ENCODE peak calls at places on chromosomes 4 and X, in six cellular contexts. S, N, V, G, Y and D are unnamed samples.

GRCh38 chr4:140361099-140361498 is 12.3 kb upstream of the SCOC start:
- DNase-seq in N (no peak), S (no peak), V (no peak), G (no peak), Y (no peak), D (no peak)

GRCh38 chr4:7904942-7905341 is 34.7 kb downstream of the AFAP1 start:
- DNase-seq in V (no peak), N (no peak), Y (no peak), G (no peak), S (no peak), D (no peak)

GRCh38 chr4:124060261-124060918 is 652.1 kb downstream of the ANKRD50 start:
- DNase-seq in G (no peak), V (no peak), Y (no peak), N (peak; percentile 76), S (peak; percentile 72), D (peak; percentile 76)

GRCh38 chr4:165208741-165209388 is 1.5 kb downstream of the KLHL2 start:
- DNase-seq in S (no peak), N (no peak), V (no peak), G (peak; percentile 10), Y (no peak), D (no peak)

GRCh38 chrX:12993823-12994222 is 18.9 kb downstream of the TMSB4X start:
- DNase-seq in Y (no peak), G (no peak), V (no peak), S (no peak), N (no peak), D (no peak)

GRCh38 chr4:113781439-113782040 is 20.0 kb upstream of the CAMK2D start:
- DNase-seq in S (no peak), G (no peak), Y (no peak), N (no peak), V (no peak), D (no peak)

GRCh38 chrX:17174671-17175070 is 200.3 kb upstream of the NHS start:
- DNase-seq in V (no peak), G (no peak), Y (no peak), S (no peak), N (peak; percentile 5), D (no peak)

GRCh38 chr4:180827610-180828009 is 1415.6 kb upstream of the TENM3 start:
- DNase-seq in N (no peak), G (no peak), V (no peak), Y (no peak), S (no peak), D (no peak)

GRCh38 chr4:11631416-11631815 is 202.7 kb upstream of the HS3ST1 start:
- DNase-seq in S (no peak), Y (no peak), V (no peak), N (no peak), G (no peak), D (no peak)

GRCh38 chr4:2798399-2799301 is 5.8 kb downstream of the SH3BP2 start:
- DNase-seq in V (peak; percentile 85), N (no peak), Y (peak; percentile 95), G (no peak), S (peak; percentile 81), D (peak; percentile 75)

GRCh38 chr4:101232074-101232776 is 115.1 kb downstream of the PPP3CA start:
- DNase-seq in V (no peak), N (no peak), Y (no peak), G (no peak), S (no peak), D (no peak)

GRCh38 chrX:106718709-106719108 is 7.8 kb upstream of the RNF128 start:
- DNase-seq in S (no peak), N (no peak), V (no peak), Y (no peak), G (no peak), D (no peak)

GRCh38 chrX:134671207-134671750 is 13.0 kb upstream of the PLAC1 start:
- DNase-seq in V (no peak), G (no peak), N (no peak), Y (no peak), S (no peak), D (no peak)

GRCh38 chr4:183362916-183363542 is 40.8 kb upstream of the CLDN24 start:
- DNase-seq in Y (peak; percentile 24), S (no peak), V (no peak), N (no peak), G (no peak), D (no peak)

GRCh38 chr4:183362036-183362435 is 39.8 kb upstream of the CLDN24 start:
- DNase-seq in Y (no peak), G (no peak), N (no peak), V (no peak), S (no peak), D (no peak)

GRCh38 chr4:183356931-183357675 is 34.9 kb upstream of the CLDN24 start:
- DNase-seq in V (peak; percentile 37), Y (peak; percentile 52), S (no peak), N (no peak), G (no peak), D (no peak)

GRCh38 chr4:183364025-183364424 is 41.8 kb upstream of the CLDN24 start:
- DNase-seq in G (no peak), V (no peak), S (no peak), N (no peak), Y (peak; percentile 37), D (no peak)

DNA sequence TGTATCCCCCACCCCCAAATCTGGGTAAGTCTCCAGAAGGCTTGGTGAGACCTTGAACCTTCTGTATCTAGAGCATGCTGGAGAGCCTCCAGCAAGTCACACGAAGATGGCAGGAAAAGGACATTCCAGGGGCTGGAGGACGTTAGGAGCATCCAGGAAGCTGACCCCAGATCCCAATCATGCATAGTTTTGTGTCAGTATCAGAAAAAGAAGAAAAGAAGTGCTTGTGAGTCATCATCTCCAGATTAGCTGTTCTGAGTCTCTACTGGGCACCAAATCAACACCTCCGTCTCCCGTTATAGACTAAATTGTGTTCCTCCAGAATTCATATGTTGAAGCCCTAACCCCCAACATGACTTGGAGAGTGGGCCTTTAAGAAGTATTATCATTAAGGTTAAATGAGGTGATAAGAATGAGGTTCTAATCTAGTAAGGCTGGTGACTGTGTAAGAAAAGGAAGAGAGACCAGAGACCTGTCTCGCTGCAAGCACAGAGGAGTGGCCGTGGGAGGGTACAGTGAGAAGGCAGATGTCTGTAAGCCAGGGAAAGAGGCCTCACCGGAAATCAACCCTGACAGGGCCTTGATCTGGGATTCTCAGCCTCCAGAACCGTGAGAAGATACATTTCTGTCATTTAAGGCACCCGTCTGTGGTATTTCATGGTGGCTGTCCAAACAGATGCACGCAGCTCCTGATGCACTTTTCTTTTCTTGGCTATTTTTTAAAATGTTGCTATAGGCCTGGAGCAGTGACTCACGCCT is 38.1 kb upstream of the CLDN24 start:
- DNase-seq in G (no peak), Y (no peak), V (peak; percentile 9), S (no peak), N (no peak), D (no peak)
- H3K27ac ChIP-seq in G (no peak overlapping the region), Y (no peak overlapping the region), V (no peak overlapping the region), S (no peak overlapping the region), N (no peak overlapping the region), D (no peak overlapping the region)

GRCh38 chr4:151012836-151013235 is 2.2 kb downstream of the LRBA start:
- DNase-seq in Y (no peak), G (no peak), S (no peak), N (no peak), V (no peak), D (no peak)
- H3K27ac ChIP-seq in Y (no peak overlapping the region), G (no peak overlapping the region), S (no peak overlapping the region), N (no peak overlapping the region), V (no peak overlapping the region), D (no peak overlapping the region)

GRCh38 chr4:147843162-147843561 is 111.3 kb downstream of the ARHGAP10 start:
- DNase-seq in N (no peak), G (peak; percentile 0), V (no peak), Y (no peak), S (no peak), D (no peak)
- H3K27ac ChIP-seq in N (no peak overlapping the region), G (no peak overlapping the region), V (no peak overlapping the region), Y (no peak overlapping the region), S (peak overlapping the region; percentile 6), D (peak overlapping the region; percentile 37)

DNA sequence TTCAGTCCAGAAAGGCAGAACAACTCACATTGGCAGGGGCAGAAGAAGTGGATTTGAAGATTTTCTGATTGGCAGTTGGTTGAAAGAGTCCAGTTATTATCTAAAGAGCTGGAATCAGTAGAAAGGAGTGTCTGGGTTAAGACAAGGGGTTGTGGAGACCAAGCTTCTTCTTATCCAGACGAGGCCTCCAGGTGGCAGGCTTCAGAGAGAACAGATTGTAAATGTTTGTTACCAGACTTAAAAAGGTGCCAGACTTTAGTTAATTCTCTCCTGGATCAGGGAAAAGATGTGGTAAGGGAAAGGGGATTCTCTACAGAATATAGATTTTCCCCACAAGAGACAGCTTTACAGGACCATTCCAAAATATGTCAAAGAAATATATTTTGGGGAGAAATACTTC is 36.7 kb upstream of the TLR3 start:
- DNase-seq in V (no peak), Y (no peak), N (no peak), S (no peak), G (no peak), D (no peak)
- H3K27ac ChIP-seq in V (no peak overlapping the region), Y (peak overlapping the region; percentile 66), N (no peak overlapping the region), S (peak overlapping the region; percentile 15), G (no peak overlapping the region), D (no peak overlapping the region)

GRCh38 chrX:105527759-105528158 is 294.6 kb upstream of the NRK start:
- DNase-seq in N (no peak), S (no peak), Y (no peak), G (no peak), V (no peak), D (no peak)

GRCh38 chrX:105526431-105526830 is 295.9 kb upstream of the NRK start:
- DNase-seq in V (no peak), G (no peak), S (no peak), Y (no peak), N (no peak), D (no peak)
- H3K27ac ChIP-seq in V (no peak overlapping the region), G (no peak overlapping the region), S (no peak overlapping the region), Y (no peak overlapping the region), N (no peak overlapping the region), D (no peak overlapping the region)

GRCh38 chr4:153260152-153260551 is 55.9 kb downstream of the TRIM2 start:
- DNase-seq in N (no peak), G (no peak), V (no peak), S (no peak), Y (no peak), D (no peak)

GRCh38 chr4:153258750-153259149 is 54.5 kb downstream of the TRIM2 start:
- DNase-seq in Y (no peak), G (no peak), V (no peak), N (no peak), S (no peak), D (no peak)

GRCh38 chr4:153257966-153258365 is 53.7 kb downstream of the TRIM2 start:
- DNase-seq in G (no peak), V (no peak), S (no peak), Y (no peak), N (no peak), D (no peak)

GRCh38 chr4:153260553-153261306 is 56.5 kb downstream of the TRIM2 start:
- DNase-seq in S (no peak), V (no peak), G (no peak), Y (no peak), N (no peak), D (no peak)

DNA sequence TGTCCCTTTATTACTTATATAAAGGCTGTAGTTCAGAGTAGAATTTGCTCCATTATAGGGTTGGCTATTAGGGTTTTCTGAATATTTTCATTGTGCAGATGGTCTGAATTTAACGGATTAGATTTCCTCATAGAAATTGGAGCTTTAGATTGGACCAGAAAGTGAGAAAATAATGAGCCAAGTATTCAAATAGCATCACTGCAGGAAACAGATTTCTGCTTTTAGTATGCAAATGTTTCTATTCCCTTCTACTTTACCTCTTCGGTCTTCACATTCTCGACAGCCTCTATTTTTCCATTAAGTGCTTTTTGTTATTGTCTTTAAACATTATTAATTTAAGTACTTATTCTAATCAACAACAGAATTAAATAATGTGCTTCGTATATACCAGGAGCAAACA is 55.4 kb downstream of the TRIM2 start:
- DNase-seq in S (no peak), N (no peak), V (no peak), G (no peak), Y (no peak), D (no peak)
- H3K27ac ChIP-seq in S (no peak overlapping the region), N (no peak overlapping the region), V (no peak overlapping the region), G (no peak overlapping the region), Y (no peak overlapping the region), D (no peak overlapping the region)

GRCh38 chr4:31220921-31221320 is 500.8 kb downstream of the PCDH7 start:
- DNase-seq in S (no peak), V (no peak), Y (no peak), N (no peak), G (no peak), D (no peak)
- H3K27ac ChIP-seq in S (no peak overlapping the region), V (no peak overlapping the region), Y (no peak overlapping the region), N (no peak overlapping the region), G (no peak overlapping the region), D (no peak overlapping the region)